ENCODE peak calls at places on chromosomes 3 and 15, in seven cellular contexts. U is pulmonary artery endothelial cell; H is effector CD8-positive, alpha-beta T cell; G is GM18507; Q is left kidney; N is CD4-positive, CD25-positive, alpha-beta regulatory T cell; J is stimulated activated CD4-positive, alpha-beta T cell treated with anti-CD3 and anti-CD28 coated beads, Interleukin-1b, Interleukin-23, amount 100 ng/mL, for 24 hours. P is an unnamed sample.
A peak's percentile ranks its signal among the peaks of the same experiment; 100 is the strongest.

GRCh38 chr15:48076454-48076853 is 44.3 kb upstream of the SLC24A5 start:
- DNase-seq in U (no peak), H (no peak), G (no peak), Q (peak; percentile 91), N (no peak), J (no peak), P (no peak)

GRCh38 chr3:147200545-147200944 is 205.8 kb downstream of the ZIC4 start:
- DNase-seq in U (no peak), H (no peak), G (no peak), Q (no peak), N (no peak), J (no peak), P (no peak)

GRCh38 chr15:96345560-96346389 is 15.3 kb downstream of the NR2F2 start:
- DNase-seq in U (no peak), H (no peak), G (no peak), Q (peak; percentile 95), N (no peak), J (no peak), P (peak; percentile 94)

GRCh38 chr3:108091498-108092259 is 848 bp upstream of the CD47 start:
- DNase-seq in U (no peak), H (peak; percentile 24), G (peak; percentile 12), Q (peak; percentile 55), N (peak; percentile 53), J (peak; percentile 15), P (no peak)

GRCh38 chr3:178856804-178857203 is 214.8 kb downstream of the ZMAT3 start:
- DNase-seq in U (no peak), H (no peak), G (no peak), Q (no peak), N (no peak), J (no peak), P (no peak)

GRCh38 chr3:188929138-188929537 is 242.6 kb upstream of the TPRG1 start:
- DNase-seq in U (no peak), H (no peak), G (no peak), Q (peak; percentile 75), N (no peak), J (no peak), P (peak; percentile 63)

GRCh38 chr3:169929830-169930519 is 18.6 kb downstream of the SAMD7 start:
- DNase-seq in U (no peak), H (no peak), G (no peak), Q (no peak), N (no peak), J (no peak), P (no peak)

GRCh38 chr3:122067588-122068240 is 12.6 kb downstream of the CD86 start:
- DNase-seq in U (no peak), H (no peak), G (no peak), Q (no peak), N (no peak), J (no peak), P (no peak)

GRCh38 chr3:97892852-97893251 is 71.0 kb downstream of the CRYBG3 start:
- DNase-seq in U (no peak), H (no peak), G (no peak), Q (no peak), N (no peak), J (no peak), P (no peak)

GRCh38 chr3:4335840-4336579 is 32.8 kb downstream of the SETMAR start:
- DNase-seq in U (no peak), H (no peak), G (no peak), Q (no peak), N (no peak), J (no peak), P (no peak)

P was measured in lung microvascular endothelial cell.